ENCODE peak calls at places on chromosomes 3 and 15, in six cellular contexts. V is neuronal stem cell, Y is IMR-90, X is mesenchymal stem cell, F is H1, D is trophoblast cell. C is an unnamed sample.

GRCh38 chr3:177195941-177196472 is 1.3 kb downstream of the TBL1XR1 start:
- DNase-seq in V (peak; percentile 20), Y (no peak), X (peak; percentile 19), F (no peak), D (peak; percentile 46), C (no peak)

GRCh38 chr3:87855626-87856025 is 203.2 kb downstream of the CGGBP1 start:
- DNase-seq in V (no peak), Y (no peak), X (peak; percentile 19), F (no peak), D (peak; percentile 50), C (no peak)

GRCh38 chr3:107263269-107264021 is 113.8 kb upstream of the CCDC54 start:
- DNase-seq in V (no peak), Y (no peak), X (peak; percentile 58), F (no peak), D (peak; percentile 39), C (no peak)

GRCh38 chr3:9934235-9934621 is 594 bp downstream of the CRELD1 start:
- DNase-seq in V (no peak), Y (no peak), X (no peak), F (no peak), D (no peak), C (no peak)

GRCh38 chr3:34864011-34864410 is 775.3 kb upstream of the ARPP21 start:
- DNase-seq in V (no peak), Y (no peak), X (no peak), F (no peak), D (no peak), C (no peak)

GRCh38 chr3:138914870-138915502 is 32.0 kb downstream of the FOXL2 start:
- DNase-seq in V (no peak), Y (peak; percentile 62), X (peak; percentile 56), F (no peak), D (peak; percentile 84), C (no peak)

GRCh38 chr3:187994221-187995085 is 159.5 kb upstream of the LPP start:
- DNase-seq in V (no peak), Y (peak; percentile 73), X (peak; percentile 31), F (no peak), D (no peak), C (no peak)

GRCh38 chr3:131702156-131702555 is 199.4 kb upstream of the MRPL3 start:
- DNase-seq in V (no peak), Y (no peak), X (no peak), F (no peak), D (no peak), C (no peak)

GRCh38 chr15:93170320-93170719 is 81.3 kb upstream of the RGMA start:
- DNase-seq in V (no peak), Y (no peak), X (no peak), F (no peak), D (no peak), C (no peak)

DNA sequence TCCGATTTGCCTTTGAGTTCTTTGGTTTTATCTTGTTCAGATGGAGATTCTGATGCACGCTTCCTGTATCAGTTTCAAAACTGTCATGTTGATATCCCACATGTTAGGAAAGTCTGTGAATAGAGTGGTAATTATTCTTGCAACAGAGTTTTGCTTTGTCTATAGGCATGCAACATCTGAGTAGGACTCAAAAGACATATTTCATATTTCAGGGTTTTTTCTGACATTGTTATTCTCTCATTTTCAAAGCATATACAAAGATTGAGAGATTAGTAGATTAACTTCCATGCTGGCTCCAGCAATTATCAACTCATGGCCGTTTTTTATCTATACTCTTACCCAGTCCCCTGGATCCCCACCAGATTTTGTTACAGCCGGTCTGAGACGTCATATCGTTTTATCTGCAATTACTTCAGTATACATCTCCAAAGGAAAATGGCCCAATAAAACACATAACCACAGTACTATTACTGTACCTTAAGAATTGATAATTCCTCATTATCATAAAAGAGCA is 22.4 kb downstream of the PAQR5 start:
- DNase-seq in V (no peak), Y (peak; percentile 60), X (peak; percentile 31), F (no peak), D (no peak), C (no peak)
- H3K14ac ChIP-seq in V (no peak overlapping the region), Y (no peak overlapping the region), X (no peak overlapping the region), F (no peak overlapping the region), D (no peak overlapping the region), C (no peak overlapping the region)

GRCh38 chr3:133467780-133468179 is 67.9 kb downstream of the BFSP2 start:
- DNase-seq in V (no peak), Y (no peak), X (no peak), F (no peak), D (no peak), C (no peak)
- H2BK120ac ChIP-seq in V (no peak overlapping the region), Y (no peak overlapping the region), X (no peak overlapping the region), F (no peak overlapping the region), D (no peak overlapping the region), C (no peak overlapping the region)

GRCh38 chr3:115279939-115280338 is 132.9 kb upstream of the ZBTB20 start:
- DNase-seq in V (no peak), Y (peak; percentile 38), X (peak; percentile 14), F (no peak), D (no peak), C (no peak)
- H3K4me2 ChIP-seq in V (no peak overlapping the region), Y (no peak overlapping the region), X (no peak overlapping the region), F (no peak overlapping the region), D (no peak overlapping the region), C (no peak overlapping the region)

GRCh38 chr3:123755085-123755484 is 129.0 kb downstream of the MYLK start:
- DNase-seq in V (no peak), Y (no peak), X (no peak), F (peak; percentile 31), D (no peak), C (no peak)

GRCh38 chr3:123751478-123751877 is 132.7 kb downstream of the MYLK start:
- DNase-seq in V (no peak), Y (peak; percentile 58), X (no peak), F (peak; percentile 6), D (peak; percentile 17), C (no peak)

GRCh38 chr3:123755508-123755907 is 128.6 kb downstream of the MYLK start:
- DNase-seq in V (no peak), Y (no peak), X (no peak), F (peak; percentile 19), D (peak; percentile 12), C (no peak)

GRCh38 chr3:123752228-123752627 is 131.9 kb downstream of the MYLK start:
- DNase-seq in V (no peak), Y (no peak), X (no peak), F (peak; percentile 20), D (no peak), C (no peak)

DNA sequence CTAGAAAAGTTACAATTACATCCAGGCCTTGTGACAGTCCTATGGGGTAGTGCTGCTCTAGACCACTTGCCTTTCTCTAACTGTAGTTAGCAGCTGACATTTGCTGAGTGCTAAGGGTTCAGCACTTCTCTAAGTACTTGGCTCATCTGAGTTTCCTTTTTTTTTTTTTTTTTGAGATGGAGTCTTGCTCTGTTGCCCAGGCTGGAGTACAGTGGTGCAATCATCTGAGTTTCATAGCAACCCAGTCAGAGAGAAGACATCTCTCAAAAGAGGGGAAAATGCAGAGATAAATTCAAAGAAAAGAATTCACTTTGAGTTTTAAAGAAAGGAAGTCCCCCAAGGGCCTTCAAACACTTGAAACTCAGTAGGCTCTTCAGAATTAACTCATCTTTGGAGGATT is 130.8 kb downstream of the MYLK start:
- DNase-seq in V (no peak), Y (no peak), X (no peak), F (peak; percentile 7), D (no peak), C (no peak)
- H3K14ac ChIP-seq in V (no peak overlapping the region), Y (peak overlapping the region; percentile 94), X (no peak overlapping the region), F (no peak overlapping the region), D (no peak overlapping the region), C (no peak overlapping the region)

DNA sequence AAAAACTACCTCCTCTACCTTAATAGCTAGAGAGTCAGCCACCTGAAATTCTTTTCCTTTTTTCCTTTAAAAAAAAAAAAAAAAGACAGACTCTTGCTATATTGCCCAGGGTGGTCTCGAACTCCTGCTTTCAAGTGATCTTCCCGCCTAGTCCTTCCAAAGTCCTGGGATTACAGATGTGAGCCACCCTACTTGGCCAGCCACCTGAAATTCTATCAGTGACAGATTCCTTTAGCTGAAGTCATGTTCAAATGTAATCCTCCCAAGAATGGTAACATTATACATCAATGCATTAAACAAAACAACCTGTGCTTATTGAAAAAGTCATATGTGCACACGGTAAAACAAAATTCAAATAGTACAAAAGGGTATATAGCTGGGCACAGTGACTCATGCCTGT is 51.8 kb upstream of the ATOSA start:
- DNase-seq in V (no peak), Y (no peak), X (no peak), F (no peak), D (no peak), C (no peak)
- H2BK120ac ChIP-seq in V (no peak overlapping the region), Y (no peak overlapping the region), X (no peak overlapping the region), F (no peak overlapping the region), D (no peak overlapping the region), C (no peak overlapping the region)

DNA sequence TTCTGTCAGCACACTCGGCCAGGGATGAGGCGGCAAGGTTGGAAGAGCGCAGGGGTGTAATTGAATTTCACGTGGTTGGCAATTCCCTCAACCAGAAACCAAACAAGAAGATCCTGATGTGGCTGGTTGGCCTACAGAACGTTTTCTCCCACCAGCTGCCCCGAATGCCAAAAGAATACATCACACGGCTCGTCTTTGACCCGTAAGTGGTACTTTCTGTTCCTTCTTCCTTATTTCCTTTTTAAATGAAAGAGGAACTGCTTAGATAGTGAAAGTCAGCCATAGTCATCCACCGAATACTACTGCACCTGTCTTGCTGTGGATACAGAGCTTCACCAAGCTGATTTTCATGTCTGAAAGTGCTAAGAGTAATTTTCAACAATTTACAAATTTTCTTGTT is 60.1 kb downstream of the SGO1 start:
- DNase-seq in V (no peak), Y (no peak), X (no peak), F (no peak), D (no peak), C (no peak)
- H3K4me2 ChIP-seq in V (no peak overlapping the region), Y (no peak overlapping the region), X (no peak overlapping the region), F (no peak overlapping the region), D (no peak overlapping the region), C (no peak overlapping the region)